ENCODE peak calls at places on chromosomes 12 and 14, in ten cellular contexts. One of them, this sample, is unnamed.

GRCh38 chr14:99873653-99874052 is 80.4 kb downstream of the EML1 start:
- DNase-seq in astrocyte: no peak
- DNase-seq in upper lobe of right lung: no peak
- DNase-seq in dorsolateral prefrontal cortex: no peak
- DNase-seq in IMR-90: no peak
- DNase-seq in neural progenitor cell: no peak
- DNase-seq in mammary epithelial cell: no peak
- DNase-seq in CD8-positive, alpha-beta T cell: no peak
- DNase-seq in fibroblast of the aortic adventitia: no peak
- DNase-seq in endodermal cell: no peak
- DNase-seq in this sample: no peak

GRCh38 chr12:5746496-5746895 is 198.6 kb downstream of the ANO2 start:
- DNase-seq in astrocyte: no peak
- DNase-seq in upper lobe of right lung: no peak
- DNase-seq in dorsolateral prefrontal cortex: no peak
- DNase-seq in IMR-90: no peak
- DNase-seq in neural progenitor cell: no peak
- DNase-seq in mammary epithelial cell: no peak
- DNase-seq in CD8-positive, alpha-beta T cell: no peak
- DNase-seq in fibroblast of the aortic adventitia: no peak
- DNase-seq in endodermal cell: no peak
- DNase-seq in this sample: no peak

GRCh38 chr12:67650127-67650495 is 1.6 kb downstream of the DYRK2 start:
- DNase-seq in astrocyte: no peak
- DNase-seq in upper lobe of right lung: no peak
- DNase-seq in dorsolateral prefrontal cortex: no peak
- DNase-seq in IMR-90: no peak
- DNase-seq in neural progenitor cell: peak
- DNase-seq in mammary epithelial cell: no peak
- DNase-seq in CD8-positive, alpha-beta T cell: no peak
- DNase-seq in fibroblast of the aortic adventitia: no peak
- DNase-seq in endodermal cell: no peak
- DNase-seq in this sample: peak

GRCh38 chr12:12228402-12228801 is 38.4 kb downstream of the LRP6 start:
- DNase-seq in astrocyte: no peak
- DNase-seq in upper lobe of right lung: no peak
- DNase-seq in dorsolateral prefrontal cortex: no peak
- DNase-seq in IMR-90: no peak
- DNase-seq in neural progenitor cell: peak
- DNase-seq in mammary epithelial cell: no peak
- DNase-seq in CD8-positive, alpha-beta T cell: no peak
- DNase-seq in fibroblast of the aortic adventitia: no peak
- DNase-seq in endodermal cell: peak
- DNase-seq in this sample: no peak

GRCh38 chr12:73506611-73507010 is 1031.0 kb upstream of the ATXN7L3B start:
- DNase-seq in astrocyte: no peak
- DNase-seq in upper lobe of right lung: no peak
- DNase-seq in dorsolateral prefrontal cortex: no peak
- DNase-seq in IMR-90: no peak
- DNase-seq in neural progenitor cell: no peak
- DNase-seq in mammary epithelial cell: no peak
- DNase-seq in CD8-positive, alpha-beta T cell: no peak
- DNase-seq in fibroblast of the aortic adventitia: no peak
- DNase-seq in endodermal cell: no peak
- DNase-seq in this sample: no peak

GRCh38 chr12:42255221-42255874 is 17.3 kb upstream of the YAF2 start:
- DNase-seq in astrocyte: no peak
- DNase-seq in upper lobe of right lung: no peak
- DNase-seq in dorsolateral prefrontal cortex: no peak
- DNase-seq in IMR-90: no peak
- DNase-seq in neural progenitor cell: no peak
- DNase-seq in mammary epithelial cell: peak
- DNase-seq in CD8-positive, alpha-beta T cell: no peak
- DNase-seq in fibroblast of the aortic adventitia: no peak
- DNase-seq in endodermal cell: no peak
- DNase-seq in this sample: no peak

GRCh38 chr12:78887008-78887407 is 22.4 kb downstream of the SYT1 start:
- DNase-seq in astrocyte: peak
- DNase-seq in upper lobe of right lung: no peak
- DNase-seq in dorsolateral prefrontal cortex: no peak
- DNase-seq in IMR-90: peak
- DNase-seq in neural progenitor cell: no peak
- DNase-seq in mammary epithelial cell: peak
- DNase-seq in CD8-positive, alpha-beta T cell: no peak
- DNase-seq in fibroblast of the aortic adventitia: peak
- DNase-seq in endodermal cell: peak
- DNase-seq in this sample: no peak

GRCh38 chr12:102659200-102659911 is 179.0 kb upstream of the IGF1 start:
- DNase-seq in astrocyte: no peak
- DNase-seq in upper lobe of right lung: no peak
- DNase-seq in dorsolateral prefrontal cortex: no peak
- DNase-seq in IMR-90: no peak
- DNase-seq in neural progenitor cell: no peak
- DNase-seq in mammary epithelial cell: no peak
- DNase-seq in CD8-positive, alpha-beta T cell: no peak
- DNase-seq in fibroblast of the aortic adventitia: no peak
- DNase-seq in endodermal cell: peak
- DNase-seq in this sample: no peak

GRCh38 chr14:74014299-74014698 is 4.8 kb downstream of the ENTPD5 start:
- DNase-seq in astrocyte: no peak
- DNase-seq in upper lobe of right lung: no peak
- DNase-seq in dorsolateral prefrontal cortex: no peak
- DNase-seq in IMR-90: no peak
- DNase-seq in neural progenitor cell: no peak
- DNase-seq in mammary epithelial cell: no peak
- DNase-seq in CD8-positive, alpha-beta T cell: no peak
- DNase-seq in fibroblast of the aortic adventitia: no peak
- DNase-seq in endodermal cell: no peak
- DNase-seq in this sample: no peak

GRCh38 chr12:78403136-78403535 is 461.4 kb upstream of the SYT1 start:
- DNase-seq in astrocyte: peak
- DNase-seq in upper lobe of right lung: no peak
- DNase-seq in dorsolateral prefrontal cortex: no peak
- DNase-seq in IMR-90: peak
- DNase-seq in neural progenitor cell: no peak
- DNase-seq in mammary epithelial cell: peak
- DNase-seq in CD8-positive, alpha-beta T cell: no peak
- DNase-seq in fibroblast of the aortic adventitia: peak
- DNase-seq in endodermal cell: no peak
- DNase-seq in this sample: no peak

GRCh38 chr14:32821989-32822653 is 116.6 kb upstream of the NPAS3 start:
- DNase-seq in astrocyte: peak
- DNase-seq in upper lobe of right lung: no peak
- DNase-seq in dorsolateral prefrontal cortex: no peak
- DNase-seq in IMR-90: peak
- DNase-seq in neural progenitor cell: no peak
- DNase-seq in mammary epithelial cell: no peak
- DNase-seq in CD8-positive, alpha-beta T cell: no peak
- DNase-seq in fibroblast of the aortic adventitia: no peak
- DNase-seq in endodermal cell: no peak
- DNase-seq in this sample: no peak

GRCh38 chr12:4800555-4800954 is 80.4 kb downstream of the GALNT8 start:
- DNase-seq in astrocyte: no peak
- DNase-seq in upper lobe of right lung: no peak
- DNase-seq in dorsolateral prefrontal cortex: no peak
- DNase-seq in IMR-90: no peak
- DNase-seq in neural progenitor cell: no peak
- DNase-seq in mammary epithelial cell: no peak
- DNase-seq in CD8-positive, alpha-beta T cell: no peak
- DNase-seq in fibroblast of the aortic adventitia: no peak
- DNase-seq in endodermal cell: no peak
- DNase-seq in this sample: no peak

GRCh38 chr14:53924754-53925153 is 31.9 kb downstream of the BMP4 start:
- DNase-seq in astrocyte: peak
- DNase-seq in upper lobe of right lung: no peak
- DNase-seq in dorsolateral prefrontal cortex: no peak
- DNase-seq in IMR-90: peak
- DNase-seq in neural progenitor cell: no peak
- DNase-seq in mammary epithelial cell: peak
- DNase-seq in CD8-positive, alpha-beta T cell: no peak
- DNase-seq in fibroblast of the aortic adventitia: peak
- DNase-seq in endodermal cell: no peak
- DNase-seq in this sample: no peak

GRCh38 chr12:52876371-52876770 is 27.6 kb upstream of the KRT78 start:
- DNase-seq in astrocyte: no peak
- DNase-seq in upper lobe of right lung: peak
- DNase-seq in dorsolateral prefrontal cortex: no peak
- DNase-seq in IMR-90: no peak
- DNase-seq in neural progenitor cell: no peak
- DNase-seq in mammary epithelial cell: peak
- DNase-seq in CD8-positive, alpha-beta T cell: no peak
- DNase-seq in fibroblast of the aortic adventitia: no peak
- DNase-seq in endodermal cell: peak
- DNase-seq in this sample: peak

GRCh38 chr12:96445743-96446655 is 43.4 kb upstream of the CFAP54 start:
- DNase-seq in astrocyte: peak
- DNase-seq in upper lobe of right lung: no peak
- DNase-seq in dorsolateral prefrontal cortex: no peak
- DNase-seq in IMR-90: peak
- DNase-seq in neural progenitor cell: no peak
- DNase-seq in mammary epithelial cell: peak
- DNase-seq in CD8-positive, alpha-beta T cell: peak
- DNase-seq in fibroblast of the aortic adventitia: peak
- DNase-seq in endodermal cell: no peak
- DNase-seq in this sample: no peak

GRCh38 chr14:64450255-64450654 is 15.0 kb upstream of the AKAP5 start:
- DNase-seq in astrocyte: no peak
- DNase-seq in upper lobe of right lung: no peak
- DNase-seq in dorsolateral prefrontal cortex: no peak
- DNase-seq in IMR-90: no peak
- DNase-seq in neural progenitor cell: no peak
- DNase-seq in mammary epithelial cell: no peak
- DNase-seq in CD8-positive, alpha-beta T cell: no peak
- DNase-seq in fibroblast of the aortic adventitia: no peak
- DNase-seq in endodermal cell: no peak
- DNase-seq in this sample: no peak

GRCh38 chr12:56479625-56480024 is 8.3 kb downstream of the GLS2 start:
- DNase-seq in astrocyte: no peak
- DNase-seq in upper lobe of right lung: no peak
- DNase-seq in dorsolateral prefrontal cortex: no peak
- DNase-seq in IMR-90: no peak
- DNase-seq in neural progenitor cell: no peak
- DNase-seq in mammary epithelial cell: no peak
- DNase-seq in CD8-positive, alpha-beta T cell: no peak
- DNase-seq in fibroblast of the aortic adventitia: no peak
- DNase-seq in endodermal cell: no peak
- DNase-seq in this sample: no peak

GRCh38 chr12:103807561-103808238 is 33.3 kb downstream of the NT5DC3 start:
- DNase-seq in astrocyte: no peak
- DNase-seq in upper lobe of right lung: no peak
- DNase-seq in dorsolateral prefrontal cortex: no peak
- DNase-seq in IMR-90: no peak
- DNase-seq in neural progenitor cell: no peak
- DNase-seq in mammary epithelial cell: no peak
- DNase-seq in CD8-positive, alpha-beta T cell: no peak
- DNase-seq in fibroblast of the aortic adventitia: no peak
- DNase-seq in endodermal cell: peak
- DNase-seq in this sample: no peak

GRCh38 chr14:103520269-103520656 is 2.4 kb downstream of the CKB start:
- DNase-seq in astrocyte: no peak
- DNase-seq in upper lobe of right lung: no peak
- DNase-seq in dorsolateral prefrontal cortex: no peak
- DNase-seq in IMR-90: no peak
- DNase-seq in neural progenitor cell: no peak
- DNase-seq in mammary epithelial cell: no peak
- DNase-seq in CD8-positive, alpha-beta T cell: no peak
- DNase-seq in fibroblast of the aortic adventitia: no peak
- DNase-seq in endodermal cell: no peak
- DNase-seq in this sample: no peak
- H3K4me3 ChIP-seq in astrocyte: no peak
- H3K4me3 ChIP-seq in upper lobe of right lung: peak
- H3K4me3 ChIP-seq in dorsolateral prefrontal cortex: peak
- H3K4me3 ChIP-seq in IMR-90: no peak
- H3K4me3 ChIP-seq in neural progenitor cell: peak
- H3K4me3 ChIP-seq in mammary epithelial cell: no peak
- H3K4me3 ChIP-seq in CD8-positive, alpha-beta T cell: no peak
- H3K4me3 ChIP-seq in fibroblast of the aortic adventitia: no peak
- H3K4me3 ChIP-seq in endodermal cell: peak
- H3K4me3 ChIP-seq in this sample: peak

DNA sequence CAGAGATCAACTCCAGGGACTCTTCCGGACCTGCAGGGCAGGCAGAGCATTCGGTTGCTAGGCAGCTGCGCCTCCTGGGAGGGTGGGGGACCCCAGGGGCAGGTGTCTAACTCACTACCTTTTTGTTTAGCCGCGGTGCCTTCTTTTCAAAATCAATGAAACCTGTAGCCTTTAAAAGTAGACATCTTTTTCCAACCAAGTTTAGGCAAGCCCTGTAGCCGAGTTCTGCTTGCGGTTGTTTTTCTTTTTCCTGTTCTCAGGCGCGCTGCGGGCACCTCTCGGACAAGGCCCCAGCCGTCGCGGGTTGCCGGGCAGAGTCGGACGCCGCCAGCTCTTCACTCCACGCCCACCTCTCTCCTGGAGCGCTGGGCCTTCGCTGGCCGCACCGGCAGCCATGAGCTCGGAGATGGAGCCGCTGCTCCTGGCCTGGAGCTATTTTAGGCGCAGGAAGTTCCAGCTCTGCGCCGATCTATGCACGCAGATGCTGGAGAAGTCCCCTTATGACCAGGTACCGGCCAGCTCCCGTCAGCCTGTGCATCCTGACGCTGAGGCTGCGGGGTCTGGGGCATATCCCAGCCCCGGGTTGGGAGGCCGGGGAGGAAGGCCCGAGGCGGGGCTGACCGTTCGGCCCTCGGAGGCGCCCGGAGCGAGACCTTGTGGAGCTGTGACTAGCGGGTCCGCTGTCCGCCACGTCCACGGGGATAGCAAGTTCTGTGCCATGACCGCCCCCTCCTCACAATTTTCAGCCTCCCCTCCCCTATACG is at the start of gene TTC8:
- DNase-seq in astrocyte: peak
- DNase-seq in upper lobe of right lung: peak
- DNase-seq in dorsolateral prefrontal cortex: peak
- DNase-seq in IMR-90: peak
- DNase-seq in neural progenitor cell: peak
- DNase-seq in mammary epithelial cell: peak
- DNase-seq in CD8-positive, alpha-beta T cell: peak
- DNase-seq in fibroblast of the aortic adventitia: peak
- DNase-seq in endodermal cell: peak
- DNase-seq in this sample: peak
- H3K4me3 ChIP-seq in astrocyte: peak
- H3K4me3 ChIP-seq in upper lobe of right lung: peak
- H3K4me3 ChIP-seq in dorsolateral prefrontal cortex: peak
- H3K4me3 ChIP-seq in IMR-90: peak
- H3K4me3 ChIP-seq in neural progenitor cell: peak
- H3K4me3 ChIP-seq in mammary epithelial cell: peak
- H3K4me3 ChIP-seq in CD8-positive, alpha-beta T cell: peak
- H3K4me3 ChIP-seq in fibroblast of the aortic adventitia: peak
- H3K4me3 ChIP-seq in endodermal cell: peak
- H3K4me3 ChIP-seq in this sample: peak

GRCh38 chr12:68803948-68804653 is 3.9 kb upstream of the MDM2 start:
- DNase-seq in astrocyte: no peak
- DNase-seq in upper lobe of right lung: no peak
- DNase-seq in dorsolateral prefrontal cortex: no peak
- DNase-seq in IMR-90: no peak
- DNase-seq in neural progenitor cell: no peak
- DNase-seq in mammary epithelial cell: no peak
- DNase-seq in CD8-positive, alpha-beta T cell: no peak
- DNase-seq in fibroblast of the aortic adventitia: no peak
- DNase-seq in endodermal cell: peak
- DNase-seq in this sample: no peak
- H3K4me3 ChIP-seq in astrocyte: no peak
- H3K4me3 ChIP-seq in upper lobe of right lung: no peak
- H3K4me3 ChIP-seq in dorsolateral prefrontal cortex: no peak
- H3K4me3 ChIP-seq in IMR-90: no peak
- H3K4me3 ChIP-seq in neural progenitor cell: no peak
- H3K4me3 ChIP-seq in mammary epithelial cell: no peak
- H3K4me3 ChIP-seq in CD8-positive, alpha-beta T cell: no peak
- H3K4me3 ChIP-seq in fibroblast of the aortic adventitia: no peak
- H3K4me3 ChIP-seq in endodermal cell: no peak
- H3K4me3 ChIP-seq in this sample: no peak

GRCh38 chr12:116598341-116599284 is 39.4 kb downstream of the MAP1LC3B2 start:
- DNase-seq in astrocyte: no peak
- DNase-seq in upper lobe of right lung: no peak
- DNase-seq in dorsolateral prefrontal cortex: no peak
- DNase-seq in IMR-90: no peak
- DNase-seq in neural progenitor cell: no peak
- DNase-seq in mammary epithelial cell: no peak
- DNase-seq in CD8-positive, alpha-beta T cell: no peak
- DNase-seq in fibroblast of the aortic adventitia: peak
- DNase-seq in endodermal cell: peak
- DNase-seq in this sample: peak
- H3K4me3 ChIP-seq in astrocyte: no peak
- H3K4me3 ChIP-seq in upper lobe of right lung: peak
- H3K4me3 ChIP-seq in dorsolateral prefrontal cortex: peak
- H3K4me3 ChIP-seq in IMR-90: no peak
- H3K4me3 ChIP-seq in neural progenitor cell: no peak
- H3K4me3 ChIP-seq in mammary epithelial cell: no peak
- H3K4me3 ChIP-seq in CD8-positive, alpha-beta T cell: no peak
- H3K4me3 ChIP-seq in fibroblast of the aortic adventitia: peak
- H3K4me3 ChIP-seq in endodermal cell: peak
- H3K4me3 ChIP-seq in this sample: peak